ENCODE peak calls at places on chromosomes 13 and 19, in ten cellular contexts. O, E, Q, V, R, A, N, D, J and K are unnamed samples.
A peak's percentile ranks its signal among the peaks of the same experiment; 100 is the strongest.

GRCh38 chr13:35475960-35476943 is at the start of gene MAB21L1:
- DNase-seq in O (no peak), N (no peak), E (peak; percentile 21), D (no peak), J (no peak), Q (no peak), R (peak; percentile 15), V (peak; percentile 40), A (peak; percentile 35), K (peak; percentile 62)

GRCh38 chr13:68428292-68428691 is 1198.2 kb upstream of the PCDH9 start:
- DNase-seq in O (no peak), J (peak; percentile 7), Q (no peak), A (no peak), N (no peak), V (no peak), R (no peak), D (no peak), E (no peak), K (peak; percentile 25)

GRCh38 chr13:41981961-41982723 is 21.2 kb upstream of the VWA8 start:
- DNase-seq in J (no peak), V (no peak), R (no peak), O (no peak), N (no peak), E (no peak), A (no peak), Q (no peak), D (no peak), K (no peak)

GRCh38 chr19:14363203-14364097 is 17.8 kb upstream of the ADGRE5 start:
- DNase-seq in Q (no peak), N (peak; percentile 90), E (peak; percentile 82), R (peak; percentile 84), A (peak; percentile 93), V (peak; percentile 38), J (peak; percentile 40), O (no peak), D (peak; percentile 47), K (peak; percentile 40)

GRCh38 chr13:76886292-76887061 is at the start of gene KCTD12:
- DNase-seq in O (peak; percentile 59), N (peak; percentile 93), E (peak; percentile 70), Q (peak; percentile 58), J (peak; percentile 31), R (peak; percentile 94), V (peak; percentile 13), A (peak; percentile 94), D (peak; percentile 75), K (peak; percentile 86)

GRCh38 chr19:16420781-16421386 is 50.9 kb downstream of the EPS15L1 start:
- DNase-seq in N (peak; percentile 89), D (no peak), E (no peak), O (no peak), A (peak; percentile 20), Q (no peak), J (no peak), R (peak; percentile 50), V (no peak), K (no peak)

GRCh38 chr13:36918246-36919060 is 1.6 kb downstream of the SMAD9 start:
- DNase-seq in O (no peak), Q (no peak), E (no peak), J (peak; percentile 2), N (no peak), A (peak; percentile 29), R (no peak), V (no peak), D (no peak), K (peak; percentile 29)

GRCh38 chr13:77827350-77827749 is 91.3 kb downstream of the EDNRB start:
- DNase-seq in E (no peak), R (peak; percentile 38), D (no peak), N (no peak), A (peak; percentile 34), V (no peak), O (no peak), Q (no peak), J (no peak), K (no peak)

GRCh38 chr13:78997902-78998654 is 339.1 kb upstream of the OBI1 start:
- DNase-seq in R (no peak), J (no peak), O (no peak), D (no peak), A (no peak), E (no peak), N (no peak), V (no peak), Q (no peak), K (no peak)

GRCh38 chr19:19214892-19215291 is 3.1 kb downstream of the NCAN start:
- DNase-seq in R (peak; percentile 51), Q (no peak), E (peak; percentile 54), V (no peak), A (peak; percentile 46), O (no peak), N (no peak), J (peak; percentile 42), D (peak; percentile 55), K (peak; percentile 29)

GRCh38 chr13:76846363-76846762 is 39.8 kb downstream of the KCTD12 start:
- DNase-seq in V (no peak), A (no peak), D (no peak), R (no peak), O (no peak), N (no peak), Q (no peak), E (no peak), J (no peak), K (no peak)

GRCh38 chr13:97125051-97125809 is 96.9 kb upstream of the MBNL2 start:
- DNase-seq in E (peak; percentile 44), O (no peak), R (peak; percentile 35), J (peak; percentile 93), N (no peak), D (no peak), A (peak; percentile 75), V (no peak), Q (no peak), K (peak; percentile 82)

GRCh38 chr19:7857727-7858701 is 16.2 kb downstream of the PRR36 start:
- DNase-seq in J (no peak), R (no peak), N (no peak), Q (no peak), O (no peak), V (no peak), A (no peak), D (no peak), E (no peak), K (no peak)

GRCh38 chr13:99087954-99088491 is 110.2 kb upstream of the DOCK9 start:
- DNase-seq in E (peak; percentile 58), J (no peak), V (peak; percentile 31), D (peak; percentile 32), N (no peak), A (no peak), O (no peak), Q (no peak), R (no peak), K (no peak)